ENCODE peak calls at places on chromosomes 5 and 9, in nine cellular contexts. S is A549, P is heart left ventricle, B is ovary, L is upper lobe of left lung, Q is IMR-90, T is HCT116, N is prostate gland, E is body of pancreas. H is an unnamed sample.

GRCh38 chr5:95044096-95044495 is 240.8 kb downstream of the MCTP1 start:
- DNase-seq in S (no peak), P (no peak), B (no peak), L (no peak), Q (no peak), T (no peak), N (no peak), E (no peak), H (no peak)

GRCh38 chr9:38328765-38329164 is 63.7 kb upstream of the ALDH1B1 start:
- DNase-seq in S (no peak), P (no peak), B (no peak), L (no peak), Q (no peak), T (no peak), N (no peak), E (no peak), H (no peak)

GRCh38 chr9:129703667-129704355 is 38.4 kb downstream of the PRRX2 start:
- DNase-seq in S (no peak), P (no peak), B (peak), L (no peak), Q (no peak), T (no peak), N (no peak), E (no peak), H (no peak)

GRCh38 chr9:36151306-36152210 is 15.0 kb downstream of the GLIPR2 start:
- DNase-seq in S (no peak), P (peak), B (no peak), L (no peak), Q (peak), T (no peak), N (no peak), E (no peak), H (peak)

GRCh38 chr5:116492016-116492623 is 82.5 kb downstream of the SEMA6A start:
- DNase-seq in S (no peak), P (no peak), B (no peak), L (no peak), Q (peak), T (no peak), N (no peak), E (no peak), H (no peak)

GRCh38 chr5:173704615-173705511 is 88.4 kb upstream of the BOD1 start:
- DNase-seq in S (no peak), P (no peak), B (no peak), L (no peak), Q (no peak), T (no peak), N (no peak), E (no peak), H (no peak)

GRCh38 chr9:26975728-26976707 is 19.8 kb downstream of the IFT74 start:
- DNase-seq in S (peak), P (peak), B (no peak), L (no peak), Q (peak), T (peak), N (no peak), E (peak), H (no peak)

GRCh38 chr5:36242534-36243144 is 914 bp upstream of the NADK2 start:
- DNase-seq in S (no peak), P (peak), B (peak), L (peak), Q (no peak), T (no peak), N (no peak), E (peak), H (peak)

GRCh38 chr5:34749431-34749872 is 89.5 kb upstream of the TTC23L start:
- DNase-seq in S (no peak), P (no peak), B (no peak), L (no peak), Q (peak), T (no peak), N (no peak), E (no peak), H (no peak)

GRCh38 chr5:16467363-16468219 is 2.0 kb upstream of the ZNF622 start:
- DNase-seq in S (no peak), P (no peak), B (no peak), L (no peak), Q (peak), T (no peak), N (no peak), E (no peak), H (no peak)

GRCh38 chr5:171451421-171451820 is 32.0 kb downstream of the FGF18 start:
- DNase-seq in S (no peak), P (no peak), B (no peak), L (no peak), Q (no peak), T (no peak), N (no peak), E (no peak), H (no peak)

GRCh38 chr5:66603164-66603563 is 7.0 kb downstream of the MAST4 start:
- DNase-seq in S (no peak), P (no peak), B (no peak), L (no peak), Q (no peak), T (no peak), N (no peak), E (no peak), H (no peak)

GRCh38 chr9:2718698-2719033 is 1.4 kb downstream of the KCNV2 start:
- DNase-seq in S (no peak), P (no peak), B (no peak), L (peak), Q (no peak), T (no peak), N (no peak), E (no peak), H (no peak)

GRCh38 chr5:59845733-59846132 is 47.8 kb downstream of the PDE4D start:
- DNase-seq in S (no peak), P (no peak), B (no peak), L (no peak), Q (peak), T (no peak), N (no peak), E (no peak), H (no peak)

GRCh38 chr5:9057406-9058000 is 488.4 kb downstream of the SEMA5A start:
- DNase-seq in S (no peak), P (no peak), B (no peak), L (no peak), Q (no peak), T (no peak), N (no peak), E (no peak), H (no peak)

GRCh38 chr5:173767580-173768266 is 120.4 kb upstream of the CPEB4 start:
- DNase-seq in S (no peak), P (peak), B (no peak), L (no peak), Q (no peak), T (no peak), N (peak), E (peak), H (peak)

GRCh38 chr5:7904170-7904569 is 35.2 kb downstream of the MTRR start:
- DNase-seq in S (peak), P (no peak), B (no peak), L (no peak), Q (peak), T (no peak), N (no peak), E (no peak), H (no peak)

GRCh38 chr5:107646418-107646817 is 24.3 kb downstream of the EFNA5 start:
- DNase-seq in S (no peak), P (no peak), B (no peak), L (no peak), Q (no peak), T (no peak), N (no peak), E (no peak), H (no peak)

GRCh38 chr5:146447734-146448380 is 724 bp downstream of the TCERG1 start:
- DNase-seq in S (no peak), P (no peak), B (no peak), L (no peak), Q (peak), T (no peak), N (no peak), E (no peak), H (no peak)

GRCh38 chr5:127854520-127854919 is 151.3 kb downstream of the CCDC192 start:
- DNase-seq in S (no peak), P (no peak), B (no peak), L (no peak), Q (no peak), T (no peak), N (no peak), E (no peak), H (no peak)

GRCh38 chr5:100902406-100903035 is 561 bp downstream of the ST8SIA4 start:
- DNase-seq in S (no peak), P (no peak), B (no peak), L (no peak), Q (no peak), T (no peak), N (no peak), E (no peak), H (no peak)

GRCh38 chr5:100903036-100903887 is at the start of gene ST8SIA4:
- DNase-seq in S (no peak), P (peak), B (no peak), L (peak), Q (peak), T (no peak), N (peak), E (no peak), H (peak)

GRCh38 chr5:100904259-100904822 is 1.3 kb upstream of the ST8SIA4 start:
- DNase-seq in S (no peak), P (peak), B (no peak), L (no peak), Q (no peak), T (no peak), N (no peak), E (no peak), H (no peak)

GRCh38 chr5:100901851-100902341 is 1.2 kb downstream of the ST8SIA4 start:
- DNase-seq in S (no peak), P (peak), B (no peak), L (no peak), Q (no peak), T (no peak), N (no peak), E (no peak), H (no peak)

DNA sequence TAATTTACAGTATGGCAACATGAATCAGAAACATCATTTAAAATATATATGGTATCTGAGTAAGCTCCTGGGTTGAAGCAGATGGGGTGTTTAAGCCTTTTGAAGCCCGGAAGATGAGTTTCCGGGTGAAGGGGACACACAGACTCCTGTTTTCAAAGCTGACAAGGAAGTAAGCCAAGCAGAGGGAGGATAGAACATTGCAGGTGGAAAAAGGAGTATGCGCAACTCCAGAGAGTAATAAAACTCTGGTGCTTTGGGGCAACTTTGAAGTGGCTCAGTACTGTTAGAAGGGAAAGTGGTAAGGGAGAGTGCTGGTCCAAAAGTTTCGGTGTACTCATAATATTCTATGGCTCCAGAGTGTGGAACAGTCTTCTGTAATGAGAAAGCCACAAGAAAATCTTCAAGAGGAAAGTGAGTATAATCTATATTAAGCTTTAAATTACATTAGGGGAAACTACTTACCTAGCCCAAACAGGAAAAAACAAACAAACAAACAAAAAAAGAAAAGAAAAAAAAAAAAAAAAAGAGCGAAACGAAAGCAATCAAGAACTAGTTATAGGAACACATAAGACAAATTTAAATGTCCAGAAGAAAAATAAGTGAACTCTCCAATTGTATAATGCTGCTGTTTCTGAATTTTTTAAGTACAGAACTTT is 2.3 kb upstream of the ST8SIA4 start:
- DNase-seq in S (no peak), P (no peak), B (no peak), L (no peak), Q (no peak), T (no peak), N (no peak), E (no peak), H (no peak)
- H3K27ac ChIP-seq in S (no peak), P (no peak), B (no peak), L (no peak), Q (no peak), T (no peak), N (no peak), E (no peak), H (no peak)

GRCh38 chr5:120817044-120817985 is 353.2 kb downstream of the PRR16 start:
- DNase-seq in S (no peak), P (no peak), B (no peak), L (no peak), Q (peak), T (no peak), N (no peak), E (no peak), H (no peak)
- TF ChIP-seq POLR2A in S (no peak), P (no peak), B (no peak), L (no peak), Q (no peak), T (no peak), N (no peak), E (no peak), H (no peak)

GRCh38 chr9:87516931-87517300 is 19.2 kb downstream of the DAPK1 start:
- DNase-seq in S (no peak), P (no peak), B (no peak), L (no peak), Q (no peak), T (no peak), N (no peak), E (no peak), H (no peak)

GRCh38 chr9:87519415-87519989 is 21.8 kb downstream of the DAPK1 start:
- DNase-seq in S (no peak), P (no peak), B (no peak), L (no peak), Q (no peak), T (no peak), N (no peak), E (no peak), H (no peak)

GRCh38 chr9:87520172-87520683 is 22.6 kb downstream of the DAPK1 start:
- DNase-seq in S (no peak), P (no peak), B (no peak), L (no peak), Q (no peak), T (no peak), N (no peak), E (no peak), H (no peak)

GRCh38 chr9:87517732-87518131 is 20.1 kb downstream of the DAPK1 start:
- DNase-seq in S (no peak), P (no peak), B (no peak), L (no peak), Q (no peak), T (no peak), N (no peak), E (no peak), H (no peak)

DNA sequence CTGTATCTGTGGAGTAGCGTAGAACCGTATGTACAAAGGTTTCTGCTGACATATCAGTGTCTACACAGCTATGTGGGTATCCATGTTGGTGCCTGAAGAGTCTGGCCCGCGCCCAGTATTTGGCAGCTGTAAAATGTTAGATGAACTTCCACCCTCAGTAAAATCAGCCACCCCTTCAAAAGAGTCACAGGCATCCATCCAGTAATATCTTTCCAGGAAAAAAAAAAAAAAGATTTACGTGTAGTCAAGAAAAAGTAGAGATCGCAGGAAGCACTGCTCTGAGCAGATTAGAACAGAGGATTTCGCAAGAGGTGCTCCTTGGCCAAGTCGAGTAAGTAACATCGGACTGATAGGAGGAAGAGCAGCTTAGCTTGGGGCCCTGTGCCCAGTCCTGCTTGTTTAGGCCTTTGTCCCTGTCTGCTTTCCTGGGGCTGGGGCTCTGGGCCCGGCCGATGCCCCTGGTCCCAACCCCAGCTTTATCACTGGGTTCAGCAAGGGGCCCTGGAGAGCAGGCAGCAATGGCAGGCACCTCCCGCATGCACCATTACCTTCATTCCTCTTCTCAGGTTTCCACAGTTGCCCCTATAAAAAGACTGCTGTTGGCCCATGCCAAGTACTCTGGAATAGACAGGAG is 21.2 kb downstream of the DAPK1 start:
- DNase-seq in S (no peak), P (peak), B (peak), L (peak), Q (no peak), T (no peak), N (peak), E (peak), H (peak)
- H3K27ac ChIP-seq in S (no peak), P (no peak), B (peak), L (peak), Q (no peak), T (no peak), N (no peak), E (no peak), H (peak)

DNA sequence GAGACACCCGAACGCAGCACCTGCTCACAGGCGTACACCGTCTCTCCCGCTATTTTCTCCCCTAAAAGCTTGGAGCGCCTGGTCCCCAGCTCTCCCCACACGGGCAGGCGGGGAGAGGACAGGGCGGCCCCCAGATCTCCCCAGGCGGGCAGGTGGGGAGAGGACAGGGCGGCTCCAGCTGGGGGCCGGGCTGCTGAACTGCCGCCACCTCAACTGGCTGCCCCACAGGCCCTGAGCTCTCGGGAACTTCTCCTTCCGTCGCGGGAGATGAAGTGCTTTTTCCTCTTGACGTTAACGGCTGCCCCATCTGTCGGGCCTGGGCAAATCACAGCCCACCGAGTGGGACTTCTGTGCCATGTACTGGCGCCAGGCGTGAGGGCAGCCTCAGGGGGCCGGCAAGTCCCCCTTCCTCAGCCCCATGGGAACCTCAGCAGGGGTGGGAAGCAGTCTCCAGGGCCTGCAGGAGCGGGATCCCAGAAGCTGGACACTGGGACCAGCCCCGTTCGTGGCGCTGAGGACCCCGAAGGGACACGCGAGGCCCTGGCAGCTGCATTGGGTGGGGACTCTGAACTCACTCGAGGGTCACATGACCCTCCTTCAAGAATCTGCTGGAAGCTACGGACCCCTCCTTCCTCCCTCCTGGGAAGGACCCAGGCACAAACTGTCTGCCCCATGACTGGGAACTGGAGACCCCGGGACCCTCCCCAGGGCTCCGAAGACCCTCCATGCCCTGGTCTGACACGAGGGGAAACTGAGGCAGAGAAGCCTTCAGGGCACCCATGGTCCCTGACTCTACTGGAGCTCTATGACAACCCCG is 5.7 kb upstream of the EGFL7 start:
- DNase-seq in S (no peak), P (peak), B (no peak), L (peak), Q (no peak), T (no peak), N (no peak), E (no peak), H (peak)
- TF ChIP-seq POLR2A in S (no peak), P (no peak), B (no peak), L (no peak), Q (no peak), T (no peak), N (no peak), E (peak), H (no peak)

DNA sequence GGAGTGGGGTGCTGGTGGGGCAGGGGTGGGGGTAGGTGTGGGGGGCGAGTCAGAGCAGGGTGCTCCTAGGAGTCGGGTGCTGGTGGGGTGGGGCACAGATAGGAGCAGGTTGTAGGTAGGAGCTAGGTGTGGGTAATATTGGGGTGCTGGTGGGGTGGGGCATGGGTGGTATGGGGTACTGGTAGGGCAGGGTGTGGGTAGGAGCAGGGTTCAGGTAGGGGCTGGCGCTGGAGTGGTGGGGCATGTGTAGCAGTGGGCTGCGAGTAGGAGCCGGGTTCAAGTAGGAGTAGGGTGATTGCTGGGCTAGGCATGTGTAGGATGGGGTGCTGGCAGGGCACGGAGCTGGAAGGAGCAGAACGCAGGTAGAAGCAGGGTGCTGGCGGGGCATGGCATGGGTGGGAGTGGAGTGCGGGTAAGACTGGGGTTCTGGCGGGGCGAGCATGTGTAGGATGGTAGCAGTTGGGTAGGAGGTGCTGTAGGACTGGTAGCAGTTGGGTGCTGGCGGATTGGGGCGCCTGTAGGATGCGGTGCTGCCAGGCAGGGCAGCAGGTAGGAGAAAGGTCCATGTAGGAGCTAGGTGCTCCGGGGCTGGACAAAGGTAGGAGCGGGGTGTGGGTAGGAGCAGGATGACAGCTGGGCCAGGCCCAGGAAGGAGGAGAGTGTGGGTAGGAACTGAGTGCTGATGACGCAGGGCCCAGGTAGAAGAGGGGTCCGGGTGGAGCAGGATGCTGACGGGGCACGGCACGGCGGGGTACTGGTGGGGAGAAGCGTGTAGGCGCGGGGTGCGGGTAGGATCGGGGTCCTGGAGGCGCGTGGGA is 105.5 kb upstream of the SIMC1 start:
- DNase-seq in S (no peak), P (no peak), B (no peak), L (peak), Q (no peak), T (no peak), N (no peak), E (no peak), H (no peak)
- H3K27ac ChIP-seq in S (no peak), P (no peak), B (peak), L (no peak), Q (no peak), T (no peak), N (no peak), E (no peak), H (no peak)

H was measured in right lobe of liver.